ENCODE peak calls at places on chromosomes 1 and 21, in nine cellular contexts. K is sigmoid colon, W is breast epithelium, S is fibroblast of the aortic adventitia, I is fibroblast of lung, G is GM20000, M is H9, A is prostate gland, H is fibroblast of pulmonary artery. Z is an unnamed sample.

GRCh38 chr1:194184402-194184801 is 998.0 kb upstream of the B3GALT2 start:
- DNase-seq in K (no peak), W (no peak), M (no peak), I (peak; percentile 6), S (no peak), H (peak; percentile 4), G (no peak), A (no peak), Z (no peak)

GRCh38 chr1:199173356-199173755 is 534.5 kb downstream of the PTPRC start:
- DNase-seq in H (no peak), K (no peak), W (no peak), A (no peak), I (no peak), M (no peak), G (peak; percentile 54), S (peak; percentile 34), Z (no peak)

GRCh38 chr1:23557471-23558124 is 1.7 kb downstream of the ID3 start:
- DNase-seq in I (no peak), K (no peak), W (no peak), S (peak; percentile 40), A (no peak), G (no peak), M (no peak), H (peak; percentile 56), Z (no peak)

GRCh38 chr1:241817956-241818612 is 29.9 kb upstream of the EXO1 start:
- DNase-seq in A (no peak), G (no peak), S (no peak), M (no peak), H (no peak), I (no peak), K (no peak), W (no peak), Z (no peak)

GRCh38 chr1:115837762-115838421 is 3.0 kb downstream of the NHLH2 start:
- DNase-seq in H (no peak), G (no peak), A (no peak), I (no peak), K (no peak), S (no peak), M (peak; percentile 63), W (no peak), Z (no peak)

GRCh38 chr1:98653186-98653585 is 8.3 kb upstream of the SNX7 start:
- DNase-seq in H (no peak), A (no peak), M (no peak), I (peak; percentile 19), G (no peak), S (no peak), K (no peak), W (no peak), Z (no peak)

GRCh38 chr1:67535474-67535873 is 105.3 kb upstream of the SERBP1 start:
- DNase-seq in S (peak; percentile 93), W (peak; percentile 81), H (peak; percentile 92), M (peak; percentile 77), G (peak; percentile 44), I (peak; percentile 88), A (peak; percentile 67), K (peak; percentile 88), Z (no peak)

GRCh38 chr1:16628361-16629111 is 15.2 kb upstream of the NBPF1 start:
- DNase-seq in H (no peak), I (no peak), M (peak; percentile 72), A (no peak), K (peak; percentile 79), W (peak; percentile 51), G (no peak), S (no peak), Z (peak; percentile 79)

GRCh38 chr1:247401310-247402098 is 14.5 kb upstream of the NLRP3 start:
- DNase-seq in A (no peak), I (no peak), H (no peak), G (no peak), K (no peak), M (no peak), W (no peak), S (no peak), Z (no peak)

GRCh38 chr1:171142451-171143121 is 42.5 kb upstream of the FMO2 start:
- DNase-seq in W (no peak), K (peak; percentile 75), I (peak; percentile 92), A (peak; percentile 12), G (no peak), H (peak; percentile 96), S (peak; percentile 93), M (no peak), Z (no peak)

GRCh38 chr21:32770514-32771133 is 931 bp downstream of the PAXBP1 start:
- DNase-seq in H (peak; percentile 13), W (no peak), I (no peak), G (no peak), A (peak; percentile 14), S (no peak), K (no peak), M (no peak), Z (no peak)

GRCh38 chr1:109240158-109241152 is 8.9 kb upstream of the CELSR2 start:
- DNase-seq in G (no peak), M (peak; percentile 76), A (peak; percentile 71), S (peak; percentile 41), I (peak; percentile 54), K (peak; percentile 84), H (peak; percentile 56), W (peak; percentile 80), Z (peak; percentile 97)

GRCh38 chr1:91440845-91441244 is 36.2 kb upstream of the HFM1 start:
- DNase-seq in S (peak; percentile 31), H (peak; percentile 38), G (no peak), M (no peak), W (no peak), K (no peak), I (peak; percentile 35), A (no peak), Z (no peak)

GRCh38 chr1:15154480-15155036 is 1.0 kb downstream of the TMEM51 start:
- DNase-seq in M (peak; percentile 63), I (no peak), G (peak; percentile 48), S (no peak), K (peak; percentile 85), W (no peak), H (no peak), A (peak; percentile 28), Z (no peak)

GRCh38 chr1:67650061-67650460 is 34.9 kb upstream of the GADD45A start:
- DNase-seq in I (no peak), W (no peak), A (no peak), M (no peak), S (no peak), G (no peak), K (no peak), H (no peak), Z (no peak)

GRCh38 chr1:212487286-212487685 is 54.6 kb downstream of the NENF start:
- DNase-seq in S (no peak), K (no peak), G (no peak), I (no peak), M (no peak), H (no peak), W (no peak), A (no peak), Z (no peak)

GRCh38 chr1:151814426-151814825 is 9.2 kb upstream of the LINGO4 start:
- DNase-seq in H (no peak), S (no peak), M (no peak), I (no peak), A (no peak), G (no peak), W (no peak), K (no peak), Z (peak; percentile 35)
- TF ChIP-seq CTCF in H (no peak), S (no peak), M (no peak), I (no peak), A (no peak), G (no peak), W (no peak), K (no peak), Z (no peak)

DNA sequence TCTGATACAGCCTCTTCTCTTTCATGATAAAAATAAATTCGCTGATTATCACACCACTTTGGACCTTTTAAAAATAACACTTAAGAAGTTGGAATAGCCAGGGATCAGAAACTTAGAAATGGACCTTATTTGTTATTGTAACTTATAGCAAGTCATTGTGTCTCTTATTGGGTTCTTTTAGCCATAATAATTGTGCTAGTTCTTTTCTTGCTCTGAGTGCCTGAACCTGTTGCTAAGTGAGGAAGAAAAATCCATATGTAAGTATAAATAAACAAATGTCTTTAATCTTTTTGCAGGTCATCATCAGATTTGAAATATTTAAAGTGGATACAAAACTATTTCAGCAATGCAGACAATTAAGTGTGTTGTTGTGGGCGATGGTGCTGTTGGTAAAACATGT is 25.6 kb downstream of the CDC42 start:
- DNase-seq in H (no peak), G (no peak), K (no peak), A (no peak), I (no peak), S (no peak), M (no peak), W (no peak), Z (no peak)
- TF ChIP-seq CTCF in H (no peak), G (no peak), K (no peak), A (no peak), I (no peak), S (no peak), M (no peak), W (no peak), Z (no peak)

GRCh38 chr1:162147760-162148159 is 78.3 kb downstream of the NOS1AP start:
- DNase-seq in M (peak; percentile 74), H (no peak), G (no peak), A (no peak), W (no peak), S (no peak), K (no peak), I (no peak), Z (no peak)

GRCh38 chr1:162153374-162153773 is 83.9 kb downstream of the NOS1AP start:
- DNase-seq in K (no peak), H (no peak), G (no peak), S (no peak), A (no peak), I (no peak), W (no peak), M (no peak), Z (no peak)

GRCh38 chr1:162150112-162150511 is 80.6 kb downstream of the NOS1AP start:
- DNase-seq in W (no peak), I (no peak), G (no peak), M (no peak), K (no peak), A (no peak), S (no peak), H (no peak), Z (no peak)

GRCh38 chr1:162157469-162157868 is 88.0 kb downstream of the NOS1AP start:
- DNase-seq in S (no peak), M (no peak), H (no peak), G (no peak), A (no peak), I (no peak), K (no peak), W (no peak), Z (no peak)

GRCh38 chr1:162151900-162152829 is 82.7 kb downstream of the NOS1AP start:
- DNase-seq in A (no peak), K (no peak), M (no peak), G (peak; percentile 56), H (peak; percentile 60), W (no peak), S (no peak), I (peak; percentile 93), Z (no peak)
- TF ChIP-seq CTCF in A (no peak), K (no peak), M (no peak), G (no peak), H (no peak), W (no peak), S (no peak), I (no peak), Z (no peak)

DNA sequence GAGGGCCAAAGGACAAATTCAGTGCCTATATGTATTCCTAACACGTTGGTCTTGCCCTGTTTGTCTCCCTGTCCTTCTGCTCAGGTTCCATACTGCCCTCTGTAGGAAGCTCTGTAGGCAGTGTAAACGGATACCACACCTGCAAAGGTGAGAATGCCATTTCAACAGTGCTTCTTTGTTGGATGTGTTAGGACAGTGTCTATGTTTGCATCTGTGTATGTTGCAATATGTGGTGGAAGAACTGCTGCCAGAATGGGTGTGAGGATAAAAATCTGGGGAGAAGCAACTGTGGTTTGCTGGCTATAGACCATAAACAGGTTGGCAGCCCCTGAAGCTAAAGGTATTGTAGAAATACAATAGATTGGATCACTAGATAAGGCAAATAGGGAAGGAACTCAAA is 113.1 kb upstream of the BMP8A start:
- DNase-seq in I (no peak), A (peak; percentile 77), W (no peak), K (no peak), M (peak; percentile 51), G (no peak), H (no peak), S (no peak), Z (no peak)
- TF ChIP-seq CTCF in I (no peak), A (peak; percentile 44), W (no peak), K (no peak), M (peak; percentile 75), G (peak; percentile 2), H (peak; percentile 49), S (peak; percentile 38), Z (peak; percentile 84)